ENCODE peak calls at places on chromosomes 13 and 19, in eight cellular contexts. E is heart left ventricle, B is fibroblast of lung, Y is SK-N-SH, O is left ventricle myocardium inferior, W is upper lobe of right lung, V is RWPE1, D is tibial nerve. Q is an unnamed sample.
A peak's percentile ranks its signal among the peaks of the same experiment; 100 is the strongest.

GRCh38 chr19:8578642-8579265 is 1.5 kb upstream of the MYO1F start:
- DNase-seq in Y (peak; percentile 85), B (peak; percentile 41), D (peak; percentile 80), W (peak; percentile 86), V (peak; percentile 70), O (peak; percentile 78), E (peak; percentile 83), Q (peak; percentile 88)

GRCh38 chr19:48490980-48491792 is 20.4 kb downstream of the LMTK3 start:
- DNase-seq in Y (peak; percentile 82), D (no peak), V (peak; percentile 82), W (peak; percentile 79), E (no peak), B (no peak), O (no peak), Q (peak; percentile 91)

GRCh38 chr13:22561581-22561980 is 619.2 kb upstream of the SGCG start:
- DNase-seq in B (no peak), V (no peak), W (no peak), E (no peak), D (no peak), Y (peak; percentile 38), O (no peak), Q (no peak)

GRCh38 chr13:108037348-108037747 is 178.0 kb downstream of the LIG4 start:
- DNase-seq in O (no peak), W (no peak), E (no peak), D (no peak), B (no peak), V (no peak), Y (no peak), Q (no peak)

GRCh38 chr13:45119469-45119989 is 781 bp upstream of the GTF2F2 start:
- DNase-seq in O (no peak), D (no peak), Y (peak; percentile 37), W (no peak), V (no peak), E (no peak), B (peak; percentile 79), Q (no peak)

GRCh38 chr19:44993926-44994537 is 7.2 kb upstream of the RELB start:
- DNase-seq in Y (no peak), V (no peak), D (no peak), W (no peak), O (no peak), B (no peak), E (no peak), Q (no peak)

GRCh38 chr13:26021516-26021915 is 30.3 kb downstream of the SHISA2 start:
- DNase-seq in V (peak; percentile 54), O (no peak), B (peak; percentile 51), Y (no peak), D (no peak), W (no peak), E (no peak), Q (no peak)

GRCh38 chr13:44972956-44973581 is 16.2 kb downstream of the NUFIP1 start:
- DNase-seq in W (no peak), D (no peak), Y (peak; percentile 34), B (peak; percentile 41), O (no peak), V (peak; percentile 26), E (no peak), Q (no peak)

GRCh38 chr13:80336335-80336734 is 4.6 kb downstream of the SPRY2 start:
- DNase-seq in W (no peak), O (no peak), B (peak; percentile 42), E (no peak), V (no peak), D (no peak), Y (no peak), Q (no peak)

GRCh38 chr19:42030605-42031004 is 36.6 kb upstream of the ATP1A3 start:
- DNase-seq in Y (no peak), V (no peak), W (no peak), B (no peak), E (no peak), D (no peak), O (no peak), Q (no peak)

GRCh38 chr19:49533551-49534488 is 6.0 kb downstream of the RCN3 start:
- DNase-seq in O (peak; percentile 81), W (peak; percentile 90), E (peak; percentile 84), V (peak; percentile 73), D (peak; percentile 63), Y (peak; percentile 93), B (peak; percentile 54), Q (peak; percentile 91)

GRCh38 chr19:38718747-38719543 is 25.3 kb downstream of the CAPN12 start:
- DNase-seq in D (no peak), O (peak; percentile 75), E (peak; percentile 88), Y (peak; percentile 64), V (no peak), B (peak; percentile 76), W (peak; percentile 79), Q (peak; percentile 90)

GRCh38 chr19:51440846-51441409 is 17.3 kb downstream of the SIGLEC8 start:
- DNase-seq in E (no peak), O (no peak), V (no peak), W (peak; percentile 62), B (no peak), Y (no peak), D (no peak), Q (peak; percentile 54)

GRCh38 chr19:52687658-52688057 is 47.2 kb downstream of the ZNF611 start:
- DNase-seq in B (no peak), E (no peak), Y (no peak), V (no peak), D (no peak), W (no peak), O (no peak), Q (no peak)

GRCh38 chr13:65966991-65967451 is 1263.1 kb downstream of the PCDH9 start:
- DNase-seq in V (peak; percentile 8), B (peak; percentile 36), D (no peak), W (no peak), O (no peak), Y (peak; percentile 7), E (no peak), Q (no peak)

GRCh38 chr19:2607712-2608601 is 94.5 kb downstream of the GNG7 start:
- DNase-seq in B (no peak), W (no peak), D (no peak), Y (no peak), E (no peak), O (no peak), V (no peak), Q (peak; percentile 76)

GRCh38 chr19:2604747-2605329 is 97.7 kb downstream of the GNG7 start:
- DNase-seq in V (no peak), E (no peak), B (no peak), O (no peak), W (no peak), Y (no peak), D (no peak), Q (no peak)

GRCh38 chr19:2603320-2603719 is 99.2 kb downstream of the GNG7 start:
- DNase-seq in D (no peak), O (peak; percentile 61), B (peak; percentile 84), V (no peak), W (no peak), E (peak; percentile 78), Y (no peak), Q (peak; percentile 85)

GRCh38 chr19:2600914-2601870 is 101.3 kb downstream of the GNG7 start:
- DNase-seq in D (no peak), B (no peak), Y (no peak), W (peak; percentile 58), E (no peak), V (no peak), O (no peak), Q (peak; percentile 37)

DNA sequence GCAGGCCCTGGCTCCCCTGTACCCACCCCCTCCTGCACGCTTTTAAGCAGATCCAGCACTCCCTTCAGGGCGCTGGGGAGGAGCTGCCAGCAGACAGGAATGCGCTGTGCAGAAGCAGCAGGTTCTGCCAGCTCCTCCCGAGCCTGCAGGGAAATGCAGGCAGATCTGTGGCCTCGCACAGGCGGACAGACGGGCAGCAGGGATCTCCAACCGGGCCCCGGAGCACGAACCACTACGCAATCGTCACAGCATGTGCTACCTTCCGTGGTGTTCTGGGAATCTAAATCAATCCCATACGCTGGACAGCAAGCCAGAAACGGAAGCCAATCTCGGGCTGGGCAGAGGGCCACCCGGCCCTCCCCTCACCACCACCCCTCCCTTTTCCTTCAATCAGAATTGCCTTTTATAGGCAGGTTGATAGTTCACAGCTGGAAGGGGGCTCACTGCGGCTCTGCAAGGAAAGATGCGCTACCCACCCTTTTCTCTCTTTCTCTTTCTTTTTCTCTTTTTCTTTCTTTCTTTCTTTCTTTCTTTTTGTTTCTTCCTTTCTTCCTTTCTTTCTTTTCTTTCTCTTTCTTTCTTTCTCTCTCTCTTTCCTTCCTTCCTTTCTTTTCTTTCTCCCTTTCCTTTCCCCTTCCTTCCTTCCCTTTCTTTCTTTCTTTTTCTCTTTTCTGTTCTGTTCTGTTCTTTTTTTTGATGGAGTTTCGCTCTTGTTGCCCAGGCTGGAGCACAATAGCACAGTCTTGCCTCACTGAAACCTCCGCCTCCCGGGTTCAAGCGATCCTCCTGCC is 99.9 kb downstream of the GNG7 start:
- DNase-seq in Y (peak; percentile 87), E (peak; percentile 89), O (peak; percentile 87), B (peak; percentile 97), D (peak; percentile 61), V (peak; percentile 41), W (peak; percentile 86), Q (peak; percentile 93)
- TF ChIP-seq CTCF in Y (no peak), E (no peak), O (peak; percentile 15), B (no peak), D (no peak), V (no peak), W (no peak), Q (no peak)

DNA sequence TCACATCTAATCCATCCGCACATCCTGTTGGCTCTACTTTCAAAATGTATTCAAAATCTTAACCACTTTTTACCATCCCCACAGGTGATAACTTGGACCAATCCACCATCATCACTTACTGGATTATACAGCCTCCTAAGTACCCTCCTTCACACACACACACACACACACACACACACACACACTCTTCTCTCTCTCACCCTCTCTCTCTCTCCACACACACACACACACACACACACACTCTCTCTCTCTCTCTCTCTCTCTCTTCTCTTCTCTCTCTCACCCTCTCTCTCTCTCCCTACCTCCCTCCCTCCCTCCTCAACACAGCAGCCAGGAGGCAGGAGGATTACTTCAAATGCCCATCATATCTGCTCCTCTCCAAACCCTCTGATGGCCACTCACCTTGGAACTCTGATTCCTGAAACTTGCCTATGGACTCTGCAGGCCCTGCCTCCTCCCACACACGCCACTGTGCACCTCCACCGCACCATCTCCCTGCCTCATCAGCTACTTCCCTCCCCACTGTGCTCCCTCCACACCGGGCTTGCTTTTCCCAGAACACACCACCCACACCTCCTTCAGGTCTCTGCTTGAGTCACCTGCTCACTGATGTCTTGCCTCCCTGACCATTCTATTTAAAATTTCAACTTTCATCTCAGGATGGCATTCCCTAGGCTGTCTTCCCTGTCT is 39.7 kb downstream of the RCBTB2 start:
- DNase-seq in D (no peak), W (no peak), O (no peak), B (no peak), E (peak; percentile 26), Y (no peak), V (no peak), Q (no peak)
- H3K27ac ChIP-seq in D (peak overlapping the region; percentile 80), W (peak overlapping the region; percentile 83), O (peak overlapping the region; percentile 81), B (no peak overlapping the region), E (peak overlapping the region; percentile 55), Y (no peak overlapping the region), V (peak overlapping the region; percentile 40), Q (peak overlapping the region; percentile 23)

GRCh38 chr19:39765091-39766076 is 13.3 kb upstream of the LEUTX start:
- DNase-seq in O (no peak), E (peak; percentile 28), W (no peak), V (peak; percentile 24), B (peak; percentile 20), Y (peak; percentile 29), D (no peak), Q (no peak)
- TF ChIP-seq CTCF in O (peak; percentile 82), E (peak; percentile 68), W (peak; percentile 85), V (peak; percentile 83), B (peak; percentile 75), Y (peak; percentile 90), D (peak; percentile 55), Q (peak; percentile 57)

DNA sequence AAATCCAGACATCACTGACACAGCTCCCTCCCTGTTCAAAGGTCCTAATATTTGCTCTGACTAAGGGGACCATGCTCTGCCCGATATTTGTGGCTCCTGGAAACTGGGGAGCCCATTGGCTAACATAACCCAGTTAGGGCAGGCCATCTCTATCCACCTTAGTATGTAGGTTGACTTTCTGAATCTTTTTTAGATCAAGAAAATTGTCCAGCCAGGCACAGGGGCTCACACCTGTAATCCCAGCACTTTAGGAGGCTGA is 3.4 kb upstream of the CDX2 start:
- DNase-seq in Y (no peak), D (no peak), O (no peak), V (no peak), B (no peak), E (no peak), W (no peak), Q (no peak)
- H3K27ac ChIP-seq in Y (no peak overlapping the region), D (no peak overlapping the region), O (no peak overlapping the region), V (no peak overlapping the region), B (no peak overlapping the region), E (no peak overlapping the region), W (no peak overlapping the region), Q (no peak overlapping the region)

Q was measured in kidney.